ENCODE peak calls at places on chromosomes 11 and 22, in six cellular contexts. Z is AG08396; X is Calu3; W is fibroblast of the aortic adventitia; G is anterior cingulate cortex; V is stimulated activated CD4-positive, alpha-beta T cell treated with anti-CD3 and anti-CD28 coated beads, Interleukin-1b, Interleukin-23, amount 100 ng/mL, for 1 hour. M is an unnamed sample.

GRCh38 chr11:119763071-119763715 is 34.2 kb upstream of the NECTIN1 start:
- DNase-seq in Z (no peak), X (no peak), W (no peak), G (no peak), V (no peak), M (no peak)

GRCh38 chr11:117908261-117908895 is 20.8 kb downstream of the TMPRSS13 start:
- DNase-seq in Z (no peak), X (no peak), W (no peak), G (no peak), V (no peak), M (no peak)

GRCh38 chr11:75689861-75690641 is 21.2 kb upstream of the MAP6 start:
- DNase-seq in Z (no peak), X (no peak), W (no peak), G (no peak), V (no peak), M (no peak)

GRCh38 chr11:129610125-129610524 is 205.5 kb upstream of the TMEM45B start:
- DNase-seq in Z (no peak), X (no peak), W (no peak), G (no peak), V (no peak), M (no peak)

GRCh38 chr11:35619754-35620640 is 1.7 kb downstream of the FJX1 start:
- DNase-seq in Z (peak; percentile 31), X (peak; percentile 49), W (no peak), G (peak; percentile 28), V (no peak), M (peak; percentile 74)

GRCh38 chr11:18285841-18286240 is 19.8 kb downstream of the SAA1 start:
- DNase-seq in Z (no peak), X (no peak), W (no peak), G (no peak), V (no peak), M (no peak)

GRCh38 chr11:33094157-33094556 is 54.8 kb downstream of the TCP11L1 start:
- DNase-seq in Z (no peak), X (no peak), W (no peak), G (no peak), V (no peak), M (no peak)

GRCh38 chr11:33899383-33900037 is 7.6 kb upstream of the LMO2 start:
- DNase-seq in Z (peak; percentile 72), X (no peak), W (peak; percentile 95), G (peak; percentile 31), V (no peak), M (no peak)

GRCh38 chr11:122093731-122094130 is 22.3 kb downstream of the BLID start:
- DNase-seq in Z (no peak), X (no peak), W (peak; percentile 88), G (no peak), V (no peak), M (no peak)

GRCh38 chr11:746289-747175 is 732 bp upstream of the TALDO1 start:
- DNase-seq in Z (no peak), X (no peak), W (no peak), G (peak; percentile 65), V (no peak), M (no peak)

GRCh38 chr11:17224727-17225126 is 16.9 kb upstream of the PIK3C2A start:
- DNase-seq in Z (no peak), X (no peak), W (peak; percentile 14), G (no peak), V (no peak), M (no peak)

GRCh38 chr11:113457784-113458183 is 17.4 kb downstream of the DRD2 start:
- DNase-seq in Z (no peak), X (no peak), W (no peak), G (no peak), V (no peak), M (no peak)

GRCh38 chr11:64638017-64638664 is 47.1 kb downstream of the SLC22A12 start:
- DNase-seq in Z (no peak), X (no peak), W (no peak), G (no peak), V (no peak), M (peak; percentile 83)

GRCh38 chr11:75161506-75161905 is 10.6 kb downstream of the SLCO2B1 start:
- DNase-seq in Z (no peak), X (no peak), W (no peak), G (no peak), V (no peak), M (no peak)

GRCh38 chr11:128968916-128969315 is 26.2 kb upstream of the TP53AIP1 start:
- DNase-seq in Z (no peak), X (no peak), W (no peak), G (no peak), V (no peak), M (no peak)

GRCh38 chr11:92527467-92527866 is 302.8 kb downstream of the FAT3 start:
- DNase-seq in Z (no peak), X (no peak), W (no peak), G (no peak), V (no peak), M (no peak)

GRCh38 chr11:12399355-12399754 is 22.0 kb downstream of the PARVA start:
- DNase-seq in Z (no peak), X (no peak), W (no peak), G (no peak), V (no peak), M (no peak)

GRCh38 chr22:17576475-17576874 is 13.2 kb downstream of the SLC25A18 start:
- DNase-seq in Z (peak; percentile 47), X (peak; percentile 34), W (peak; percentile 77), G (no peak), V (no peak), M (no peak)

GRCh38 chr22:23532756-23533155 is 47.3 kb downstream of the IGLL1 start:
- DNase-seq in Z (no peak), X (no peak), W (no peak), G (no peak), V (no peak), M (no peak)

GRCh38 chr11:95520765-95521542 is 268.6 kb downstream of the FAM76B start:
- DNase-seq in Z (no peak), X (no peak), W (no peak), G (no peak), V (no peak), M (no peak)

GRCh38 chr22:37026325-37026724 is 6.8 kb downstream of the MPST start:
- DNase-seq in Z (no peak), X (no peak), W (no peak), G (no peak), V (no peak), M (no peak)

GRCh38 chr11:1557904-1558831 is 13.9 kb downstream of the DUSP8 start:
- DNase-seq in Z (peak; percentile 95), X (peak; percentile 53), W (peak; percentile 82), G (no peak), V (no peak), M (no peak)

GRCh38 chr11:71235719-71236118 is 16.7 kb downstream of the SHANK2 start:
- DNase-seq in Z (no peak), X (no peak), W (no peak), G (no peak), V (no peak), M (no peak)

GRCh38 chr11:14425621-14426020 is 66.6 kb upstream of the RRAS2 start:
- DNase-seq in Z (no peak), X (no peak), W (no peak), G (no peak), V (no peak), M (no peak)

GRCh38 chr11:86172894-86173293 is 71.7 kb upstream of the EED start:
- DNase-seq in Z (no peak), X (no peak), W (peak; percentile 90), G (no peak), V (no peak), M (no peak)

GRCh38 chr11:26144309-26144690 is 187.6 kb upstream of the ANO3 start:
- DNase-seq in Z (no peak), X (no peak), W (no peak), G (no peak), V (no peak), M (no peak)